ENCODE peak calls at places on chromosomes 13 and 19, in five cellular contexts. I is esophagus muscularis mucosa, A is uterus, K is body of pancreas, W is Peyer's patch. E is an unnamed sample.

GRCh38 chr13:50170447-50171037 is 155.3 kb downstream of the KCNRG start:
- DNase-seq in K (no peak), I (no peak), A (no peak), W (no peak), E (no peak)

GRCh38 chr19:49362926-49363264 is 679 bp upstream of the TEAD2 start:
- DNase-seq in K (peak), W (no peak), I (no peak), A (peak), E (no peak)

GRCh38 chr13:113528798-113529180 is 38.3 kb upstream of the DCUN1D2 start:
- DNase-seq in W (no peak), A (no peak), I (no peak), K (no peak), E (no peak)

GRCh38 chr13:30132623-30133553 is 174.5 kb downstream of the KATNAL1 start:
- DNase-seq in I (peak), K (peak), W (peak), A (peak), E (peak)

GRCh38 chr13:40520916-40521315 is 145.5 kb downstream of the FOXO1 start:
- DNase-seq in K (no peak), I (peak), W (no peak), A (no peak), E (no peak)

GRCh38 chr13:77022341-77022740 is 4.6 kb downstream of the FBXL3 start:
- DNase-seq in I (no peak), W (no peak), A (no peak), K (no peak), E (no peak)

GRCh38 chr13:40187836-40188591 is 478.4 kb downstream of the FOXO1 start:
- DNase-seq in I (no peak), K (no peak), W (peak), A (peak), E (no peak)

GRCh38 chr19:38845374-38846024 is 4.3 kb downstream of the HNRNPL start:
- DNase-seq in W (no peak), I (no peak), K (no peak), A (no peak), E (no peak)

GRCh38 chr19:42577016-42577415 is 17.7 kb downstream of the CEACAM8 start:
- DNase-seq in A (no peak), W (no peak), I (no peak), K (no peak), E (no peak)

GRCh38 chr19:14775855-14776254 is 2.5 kb downstream of the ADGRE2 start:
- DNase-seq in W (peak), K (no peak), A (no peak), I (no peak), E (no peak)

GRCh38 chr19:14048439-14049153 is 13.3 kb downstream of the PALM3 start:
- DNase-seq in I (peak), W (peak), A (no peak), K (peak), E (peak)

GRCh38 chr19:50817941-50818858 is 5.4 kb downstream of the KLK1 start:
- DNase-seq in W (peak), A (no peak), I (no peak), K (peak), E (peak)

GRCh38 chr19:28869459-28869858 is 343.5 kb downstream of the UQCRFS1 start:
- DNase-seq in W (no peak), K (no peak), I (no peak), A (no peak), E (no peak)

GRCh38 chr13:40518481-40518882 is 148.0 kb downstream of the FOXO1 start:
- DNase-seq in I (no peak), W (no peak), K (peak), A (no peak), E (no peak)

GRCh38 chr13:46341112-46341711 is 45.8 kb downstream of the RUBCNL start:
- DNase-seq in W (no peak), K (no peak), I (no peak), A (no peak), E (no peak)

GRCh38 chr19:38707512-38708114 is 36.7 kb downstream of the CAPN12 start:
- DNase-seq in A (peak), I (no peak), W (peak), K (peak), E (peak)

GRCh38 chr13:102729560-102730275 is 34.9 kb upstream of the METTL21C start:
- DNase-seq in W (no peak), I (no peak), K (no peak), A (no peak), E (no peak)

GRCh38 chr13:107141767-107142166 is 573.8 kb upstream of the ARGLU1 start:
- DNase-seq in K (no peak), I (no peak), W (no peak), A (no peak), E (no peak)

GRCh38 chr19:39438270-39438934 is 2.7 kb upstream of the RPS16 start:
- DNase-seq in I (no peak), K (no peak), A (no peak), W (no peak), E (no peak)

GRCh38 chr13:46571941-46572340 is 19.0 kb downstream of the LRCH1 start:
- DNase-seq in W (no peak), K (no peak), A (no peak), I (no peak), E (no peak)

GRCh38 chr13:45339399-45339798 is 1.6 kb downstream of the TPT1 start:
- DNase-seq in W (no peak), I (no peak), A (no peak), K (no peak), E (no peak)

GRCh38 chr13:42891591-42891990 is 100.5 kb downstream of the EPSTI1 start:
- DNase-seq in A (no peak), W (no peak), I (no peak), K (no peak), E (no peak)

GRCh38 chr19:46955114-46955812 is 64.4 kb upstream of the NPAS1 start:
- DNase-seq in K (no peak), W (no peak), I (no peak), A (no peak), E (peak)

GRCh38 chr19:45464861-45465427 is 2.9 kb upstream of the FOSB start:
- DNase-seq in I (no peak), A (no peak), W (no peak), K (no peak), E (no peak)

GRCh38 chr13:35455022-35455421 is 21.5 kb downstream of the MAB21L1 start:
- DNase-seq in A (no peak), K (no peak), I (no peak), W (no peak), E (no peak)
- TF ChIP-seq POLR2A in A (no peak), K (no peak), I (no peak), W (no peak), E (no peak)

DNA sequence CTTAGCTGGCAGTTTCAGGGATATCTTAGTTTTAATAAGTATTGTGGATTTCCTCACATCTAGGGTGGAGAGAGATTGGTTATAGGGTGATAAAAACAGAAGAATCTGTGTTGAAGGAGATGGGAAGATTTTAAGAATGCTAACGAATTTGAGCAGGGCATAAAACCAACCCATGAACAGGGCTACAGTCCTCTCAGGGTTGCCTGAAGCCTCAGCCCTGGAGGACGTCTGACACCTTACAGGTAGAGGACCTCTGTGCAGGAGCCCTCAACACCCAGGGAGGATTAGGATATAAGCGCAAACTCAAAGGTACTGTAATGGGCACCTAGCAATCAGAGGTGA is 461 bp upstream of the WASF3 start:
- DNase-seq in W (no peak), I (no peak), K (no peak), A (no peak), E (no peak)
- H3K4me3 ChIP-seq in W (peak), I (peak), K (peak), A (no peak), E (peak)

DNA sequence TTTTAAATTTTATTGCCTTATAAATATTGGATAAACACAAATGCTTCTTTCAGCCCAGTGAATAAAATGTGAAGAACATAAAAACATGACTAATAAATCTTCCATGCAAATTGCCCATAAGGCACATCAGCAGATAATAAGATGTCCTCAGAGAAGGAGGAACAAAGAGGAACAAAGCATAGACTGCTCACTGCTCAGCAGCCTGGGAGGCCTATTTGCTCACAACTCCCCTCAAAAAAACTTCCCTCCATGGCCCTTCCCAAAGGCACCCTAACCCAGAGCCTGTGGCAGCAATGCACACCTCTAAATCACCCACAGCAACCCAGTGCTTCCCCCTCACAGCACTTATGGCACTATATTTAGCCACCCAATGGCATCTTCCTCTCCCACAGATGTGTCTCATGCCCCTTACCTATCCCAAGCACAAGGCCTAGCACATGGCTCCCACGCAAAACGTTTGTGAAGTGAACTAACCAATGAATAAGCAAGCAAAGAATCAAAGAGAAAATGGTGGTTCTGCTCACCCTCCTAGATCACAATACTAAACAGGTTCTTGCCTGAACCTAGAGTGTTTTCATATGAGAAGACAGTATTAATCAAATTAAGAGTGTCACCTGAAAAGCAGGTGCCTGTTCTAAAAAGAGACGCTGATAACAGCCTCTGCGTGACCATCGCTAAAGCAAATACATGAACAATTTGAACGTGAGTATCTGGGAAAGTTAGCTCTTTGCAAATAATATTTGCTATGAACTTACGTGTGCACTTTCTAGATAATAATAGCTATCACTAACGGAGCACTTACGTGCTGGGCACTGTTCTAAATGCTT is 96.9 kb downstream of the TBC1D4 start:
- DNase-seq in I (no peak), A (no peak), W (no peak), K (no peak), E (no peak)
- TF ChIP-seq POLR2A in I (no peak), A (no peak), W (no peak), K (no peak), E (no peak)

GRCh38 chr19:36807029-36807428 is 31.2 kb downstream of the ZNF790 start:
- DNase-seq in K (no peak), I (no peak), A (no peak), W (no peak), E (no peak)
- H3K4me3 ChIP-seq in K (no peak), I (no peak), A (no peak), W (no peak), E (no peak)

E was measured in testis.